ENCODE peak calls at places on chromosomes 2 and 18, in eight cellular contexts. D is heart left ventricle, Y is stomach, P is tibial nerve, A is lower leg skin, U is sigmoid colon, W is A549, N is GM12891. F is an unnamed sample.

GRCh38 chr2:198991431-198991830 is 466.3 kb downstream of the SATB2 start:
- DNase-seq in D (no peak), Y (no peak), P (no peak), A (no peak), U (no peak), W (no peak), N (no peak), F (no peak)

GRCh38 chr2:216117566-216117965 is 8.4 kb downstream of the XRCC5 start:
- DNase-seq in D (no peak), Y (no peak), P (no peak), A (no peak), U (no peak), W (no peak), N (no peak), F (no peak)

GRCh38 chr18:55228191-55228590 is 268.9 kb upstream of the CCDC68 start:
- DNase-seq in D (no peak), Y (no peak), P (no peak), A (no peak), U (no peak), W (peak), N (no peak), F (no peak)

GRCh38 chr2:215698566-215698965 is 262.7 kb upstream of the FN1 start:
- DNase-seq in D (no peak), Y (no peak), P (no peak), A (no peak), U (no peak), W (no peak), N (no peak), F (no peak)

GRCh38 chr18:43705850-43706249 is 428.6 kb upstream of the SYT4 start:
- DNase-seq in D (no peak), Y (no peak), P (no peak), A (no peak), U (no peak), W (no peak), N (no peak), F (no peak)

GRCh38 chr2:3430211-3430610 is 50.7 kb downstream of the TRAPPC12 start:
- DNase-seq in D (no peak), Y (no peak), P (no peak), A (no peak), U (no peak), W (no peak), N (no peak), F (no peak)

GRCh38 chr2:42933824-42934254 is 141.5 kb upstream of the HAAO start:
- DNase-seq in D (no peak), Y (peak), P (no peak), A (no peak), U (no peak), W (no peak), N (no peak), F (peak)

GRCh38 chr2:46878886-46879285 is 36.7 kb downstream of the MCFD2 start:
- DNase-seq in D (peak), Y (no peak), P (no peak), A (no peak), U (no peak), W (peak), N (no peak), F (no peak)

GRCh38 chr18:48674198-48674721 is 135.4 kb downstream of the CTIF start:
- DNase-seq in D (peak), Y (no peak), P (peak), A (no peak), U (peak), W (no peak), N (no peak), F (no peak)

GRCh38 chr2:157476915-157477709 is 33.2 kb upstream of the CYTIP start:
- DNase-seq in D (no peak), Y (no peak), P (no peak), A (no peak), U (no peak), W (no peak), N (no peak), F (no peak)

GRCh38 chr18:79704631-79705030 is 25.0 kb downstream of the CTDP1 start:
- DNase-seq in D (peak), Y (no peak), P (no peak), A (no peak), U (no peak), W (no peak), N (no peak), F (no peak)

GRCh38 chr2:128593518-128594272 is 275.0 kb upstream of the HS6ST1 start:
- DNase-seq in D (peak), Y (peak), P (no peak), A (no peak), U (peak), W (no peak), N (no peak), F (no peak)

GRCh38 chr2:27184115-27184514 is 27.7 kb upstream of the ATRAID start:
- DNase-seq in D (peak), Y (no peak), P (peak), A (peak), U (no peak), W (no peak), N (no peak), F (no peak)

GRCh38 chr2:50765146-50765545 is 266.8 kb downstream of the NRXN1 start:
- DNase-seq in D (no peak), Y (no peak), P (no peak), A (no peak), U (no peak), W (no peak), N (no peak), F (no peak)

GRCh38 chr2:134715932-134716643 is 2.7 kb downstream of the TMEM163 start:
- DNase-seq in D (no peak), Y (no peak), P (no peak), A (no peak), U (no peak), W (no peak), N (no peak), F (no peak)

GRCh38 chr2:189210250-189211075 is 30.9 kb upstream of the COL5A2 start:
- DNase-seq in D (peak), Y (no peak), P (peak), A (peak), U (peak), W (peak), N (no peak), F (peak)

GRCh38 chr2:156792242-156792840 is 356.2 kb downstream of the GPD2 start:
- DNase-seq in D (no peak), Y (no peak), P (no peak), A (no peak), U (no peak), W (no peak), N (no peak), F (no peak)

GRCh38 chr2:1032030-1032429 is 81.4 kb downstream of the SNTG2 start:
- DNase-seq in D (no peak), Y (no peak), P (no peak), A (no peak), U (no peak), W (no peak), N (no peak), F (no peak)

GRCh38 chr2:10285191-10285577 is 17.5 kb upstream of the HPCAL1 start:
- DNase-seq in D (no peak), Y (no peak), P (no peak), A (no peak), U (no peak), W (no peak), N (no peak), F (no peak)

GRCh38 chr18:74951165-74951760 is 257.7 kb downstream of the PTGR3 start:
- DNase-seq in D (peak), Y (peak), P (peak), A (no peak), U (no peak), W (peak), N (no peak), F (no peak)

GRCh38 chr2:159853101-159853500 is 55.1 kb upstream of the CD302 start:
- DNase-seq in D (no peak), Y (no peak), P (no peak), A (no peak), U (no peak), W (no peak), N (no peak), F (no peak)

GRCh38 chr2:229910832-229911412 is 10.9 kb downstream of the TRIP12 start:
- DNase-seq in D (no peak), Y (no peak), P (no peak), A (no peak), U (no peak), W (peak), N (no peak), F (peak)

GRCh38 chr2:128420131-128420530 is 101.5 kb upstream of the HS6ST1 start:
- DNase-seq in D (no peak), Y (no peak), P (no peak), A (peak), U (no peak), W (no peak), N (no peak), F (no peak)

GRCh38 chr2:207930747-207931146 is 94.6 kb downstream of the PLEKHM3 start:
- DNase-seq in D (no peak), Y (peak), P (no peak), A (no peak), U (peak), W (no peak), N (no peak), F (no peak)

GRCh38 chr2:176745543-176746331 is 466.9 kb upstream of the HNRNPA3 start:
- DNase-seq in D (no peak), Y (no peak), P (no peak), A (no peak), U (no peak), W (no peak), N (no peak), F (no peak)

GRCh38 chr2:72278046-72278445 is 130.4 kb upstream of the CYP26B1 start:
- DNase-seq in D (no peak), Y (no peak), P (no peak), A (no peak), U (no peak), W (peak), N (no peak), F (no peak)

GRCh38 chr2:133972786-133973185 is 281.1 kb upstream of the MGAT5 start:
- DNase-seq in D (peak), Y (no peak), P (peak), A (peak), U (no peak), W (no peak), N (no peak), F (no peak)

GRCh38 chr2:37558622-37559021 is 112.8 kb downstream of the CDC42EP3 start:
- DNase-seq in D (peak), Y (no peak), P (no peak), A (no peak), U (no peak), W (no peak), N (no peak), F (no peak)
- TF ChIP-seq POLR2A in D (no peak), Y (no peak), P (no peak), A (no peak), U (no peak), W (no peak), N (no peak), F (no peak)

GRCh38 chr2:171160630-171161424 is at the start of gene TLK1:
- DNase-seq in D (peak), Y (peak), P (peak), A (peak), U (peak), W (peak), N (peak), F (peak)
- TF ChIP-seq POLR2A in D (no peak), Y (no peak), P (peak), A (no peak), U (no peak), W (peak), N (peak), F (peak)

GRCh38 chr2:203534486-203535077 is 519 bp downstream of the RAPH1 start:
- DNase-seq in D (peak), Y (no peak), P (no peak), A (peak), U (peak), W (peak), N (peak), F (no peak)

GRCh38 chr2:203533696-203534471 is 1.2 kb downstream of the RAPH1 start:
- DNase-seq in D (no peak), Y (no peak), P (no peak), A (no peak), U (no peak), W (peak), N (no peak), F (peak)

GRCh38 chr2:203535784-203536590 is 886 bp upstream of the RAPH1 start:
- DNase-seq in D (no peak), Y (no peak), P (no peak), A (no peak), U (no peak), W (no peak), N (no peak), F (peak)

GRCh38 chr2:203532957-203533695 is 2.0 kb downstream of the RAPH1 start:
- DNase-seq in D (no peak), Y (no peak), P (no peak), A (no peak), U (no peak), W (peak), N (no peak), F (no peak)

GRCh38 chr2:203535078-203535783 is at the start of gene RAPH1:
- DNase-seq in D (peak), Y (peak), P (peak), A (peak), U (peak), W (peak), N (peak), F (peak)
- TF ChIP-seq POLR2A in D (no peak), Y (peak), P (no peak), A (no peak), U (peak), W (peak), N (no peak), F (no peak)

GRCh38 chr2:45823723-45824206 is 172.3 kb downstream of the PRKCE start:
- DNase-seq in D (peak), Y (peak), P (no peak), A (peak), U (peak), W (peak), N (no peak), F (no peak)
- TF ChIP-seq POLR2A in D (no peak), Y (no peak), P (no peak), A (no peak), U (no peak), W (no peak), N (no peak), F (no peak)

GRCh38 chr2:36389081-36389480 is 33.5 kb downstream of the CRIM1 start:
- DNase-seq in D (no peak), Y (no peak), P (no peak), A (no peak), U (no peak), W (peak), N (no peak), F (no peak)

GRCh38 chr2:36382472-36382871 is 26.9 kb downstream of the CRIM1 start:
- DNase-seq in D (no peak), Y (no peak), P (no peak), A (no peak), U (no peak), W (no peak), N (no peak), F (no peak)

GRCh38 chr2:36387258-36387916 is 31.8 kb downstream of the CRIM1 start:
- DNase-seq in D (no peak), Y (no peak), P (no peak), A (no peak), U (no peak), W (no peak), N (no peak), F (no peak)

GRCh38 chr2:36388472-36388871 is 32.9 kb downstream of the CRIM1 start:
- DNase-seq in D (no peak), Y (no peak), P (no peak), A (no peak), U (no peak), W (no peak), N (no peak), F (no peak)

GRCh38 chr2:36385603-36386002 is 30.0 kb downstream of the CRIM1 start:
- DNase-seq in D (no peak), Y (no peak), P (no peak), A (no peak), U (no peak), W (no peak), N (no peak), F (no peak)
- TF ChIP-seq POLR2A in D (no peak), Y (no peak), P (no peak), A (no peak), U (no peak), W (no peak), N (no peak), F (no peak)

GRCh38 chr2:240601831-240602160 is 15.3 kb downstream of the CAPN10 start:
- DNase-seq in D (no peak), Y (no peak), P (peak), A (no peak), U (peak), W (no peak), N (no peak), F (no peak)
- TF ChIP-seq POLR2A in D (no peak), Y (no peak), P (no peak), A (no peak), U (no peak), W (no peak), N (no peak), F (no peak)

F was measured in erythroblast.